ENCODE peak calls at places on chromosomes 13 and 19, in eight cellular contexts. One of them, this sample, is unnamed.

GRCh38 chr13:41453620-41454019 is 3.7 kb upstream of the RGCC start:
- DNase-seq in COR-L47: no peak
- DNase-seq in HS-5: no peak
- DNase-seq in amniotic epithelial cell: no peak
- DNase-seq in BJ: no peak
- DNase-seq in fibroblast of pulmonary artery: no peak
- DNase-seq in heart left ventricle: no peak
- DNase-seq in EH: no peak
- DNase-seq in this sample: no peak

GRCh38 chr13:92316030-92316429 is 910.6 kb upstream of the GPC6 start:
- DNase-seq in HS-5: no peak
- DNase-seq in amniotic epithelial cell: no peak
- DNase-seq in EH: no peak
- DNase-seq in COR-L47: no peak
- DNase-seq in BJ: no peak
- DNase-seq in fibroblast of pulmonary artery: no peak
- DNase-seq in heart left ventricle: no peak
- DNase-seq in this sample: no peak

GRCh38 chr19:11196406-11197287 is 698 bp downstream of the KANK2 start:
- DNase-seq in HS-5: no peak
- DNase-seq in fibroblast of pulmonary artery: peak
- DNase-seq in heart left ventricle: peak
- DNase-seq in amniotic epithelial cell: no peak
- DNase-seq in BJ: no peak
- DNase-seq in EH: peak
- DNase-seq in COR-L47: peak
- DNase-seq in this sample: no peak

GRCh38 chr13:87274209-87274819 is 396.9 kb upstream of the SLITRK5 start:
- DNase-seq in heart left ventricle: no peak
- DNase-seq in amniotic epithelial cell: peak
- DNase-seq in EH: no peak
- DNase-seq in BJ: no peak
- DNase-seq in COR-L47: peak
- DNase-seq in HS-5: no peak
- DNase-seq in fibroblast of pulmonary artery: peak
- DNase-seq in this sample: peak

GRCh38 chr13:92403606-92404005 is 823.0 kb upstream of the GPC6 start:
- DNase-seq in fibroblast of pulmonary artery: no peak
- DNase-seq in HS-5: no peak
- DNase-seq in EH: no peak
- DNase-seq in amniotic epithelial cell: no peak
- DNase-seq in heart left ventricle: no peak
- DNase-seq in COR-L47: no peak
- DNase-seq in BJ: no peak
- DNase-seq in this sample: no peak

GRCh38 chr13:41939403-41939802 is 21.5 kb downstream of the VWA8 start:
- DNase-seq in HS-5: no peak
- DNase-seq in heart left ventricle: no peak
- DNase-seq in amniotic epithelial cell: no peak
- DNase-seq in COR-L47: no peak
- DNase-seq in EH: no peak
- DNase-seq in BJ: no peak
- DNase-seq in fibroblast of pulmonary artery: no peak
- DNase-seq in this sample: no peak

GRCh38 chr13:60152114-60152513 is 11.6 kb downstream of the DIAPH3 start:
- DNase-seq in EH: no peak
- DNase-seq in COR-L47: no peak
- DNase-seq in heart left ventricle: no peak
- DNase-seq in amniotic epithelial cell: no peak
- DNase-seq in fibroblast of pulmonary artery: no peak
- DNase-seq in BJ: no peak
- DNase-seq in HS-5: no peak
- DNase-seq in this sample: no peak

GRCh38 chr13:78325585-78325984 is 277.8 kb downstream of the POU4F1 start:
- DNase-seq in COR-L47: no peak
- DNase-seq in BJ: no peak
- DNase-seq in fibroblast of pulmonary artery: no peak
- DNase-seq in EH: no peak
- DNase-seq in HS-5: no peak
- DNase-seq in amniotic epithelial cell: no peak
- DNase-seq in heart left ventricle: no peak
- DNase-seq in this sample: peak

GRCh38 chr13:27595055-27595811 is 25.1 kb downstream of the LNX2 start:
- DNase-seq in heart left ventricle: no peak
- DNase-seq in COR-L47: no peak
- DNase-seq in EH: no peak
- DNase-seq in BJ: no peak
- DNase-seq in HS-5: no peak
- DNase-seq in fibroblast of pulmonary artery: no peak
- DNase-seq in amniotic epithelial cell: no peak
- DNase-seq in this sample: no peak

GRCh38 chr19:33175886-33176669 is 18.1 kb upstream of the LRP3 start:
- DNase-seq in COR-L47: peak
- DNase-seq in heart left ventricle: peak
- DNase-seq in EH: peak
- DNase-seq in amniotic epithelial cell: peak
- DNase-seq in BJ: no peak
- DNase-seq in fibroblast of pulmonary artery: peak
- DNase-seq in HS-5: no peak
- DNase-seq in this sample: no peak

GRCh38 chr13:113417836-113418721 is 35.2 kb downstream of the ADPRHL1 start:
- DNase-seq in BJ: no peak
- DNase-seq in HS-5: no peak
- DNase-seq in heart left ventricle: no peak
- DNase-seq in EH: no peak
- DNase-seq in COR-L47: no peak
- DNase-seq in amniotic epithelial cell: no peak
- DNase-seq in fibroblast of pulmonary artery: no peak
- DNase-seq in this sample: no peak

GRCh38 chr13:31930901-31931522 is 100.6 kb upstream of the FRY start:
- DNase-seq in EH: no peak
- DNase-seq in heart left ventricle: no peak
- DNase-seq in fibroblast of pulmonary artery: no peak
- DNase-seq in COR-L47: no peak
- DNase-seq in HS-5: no peak
- DNase-seq in amniotic epithelial cell: peak
- DNase-seq in BJ: no peak
- DNase-seq in this sample: no peak

GRCh38 chr19:4584670-4585460 is 25.4 kb upstream of the SEMA6B start:
- DNase-seq in fibroblast of pulmonary artery: no peak
- DNase-seq in amniotic epithelial cell: no peak
- DNase-seq in EH: no peak
- DNase-seq in heart left ventricle: no peak
- DNase-seq in BJ: no peak
- DNase-seq in HS-5: no peak
- DNase-seq in COR-L47: no peak
- DNase-seq in this sample: no peak

GRCh38 chr19:30854661-30855060 is 482.5 kb downstream of the ZNF536 start:
- DNase-seq in heart left ventricle: no peak
- DNase-seq in HS-5: no peak
- DNase-seq in fibroblast of pulmonary artery: no peak
- DNase-seq in COR-L47: no peak
- DNase-seq in BJ: no peak
- DNase-seq in EH: no peak
- DNase-seq in amniotic epithelial cell: no peak
- DNase-seq in this sample: no peak

GRCh38 chr19:6674868-6675305 is 4.9 kb upstream of the TNFSF14 start:
- DNase-seq in HS-5: peak
- DNase-seq in heart left ventricle: peak
- DNase-seq in fibroblast of pulmonary artery: peak
- DNase-seq in COR-L47: no peak
- DNase-seq in EH: peak
- DNase-seq in amniotic epithelial cell: peak
- DNase-seq in BJ: peak
- DNase-seq in this sample: no peak

GRCh38 chr13:109727251-109727650 is 59.1 kb downstream of the IRS2 start:
- DNase-seq in fibroblast of pulmonary artery: no peak
- DNase-seq in COR-L47: no peak
- DNase-seq in HS-5: no peak
- DNase-seq in EH: no peak
- DNase-seq in amniotic epithelial cell: no peak
- DNase-seq in BJ: no peak
- DNase-seq in heart left ventricle: no peak
- DNase-seq in this sample: no peak

GRCh38 chr13:96551540-96551939 is 442.7 kb downstream of the OXGR1 start:
- DNase-seq in EH: no peak
- DNase-seq in COR-L47: peak
- DNase-seq in fibroblast of pulmonary artery: no peak
- DNase-seq in BJ: no peak
- DNase-seq in heart left ventricle: no peak
- DNase-seq in HS-5: no peak
- DNase-seq in amniotic epithelial cell: peak
- DNase-seq in this sample: peak

GRCh38 chr13:44304433-44304725 is 69.2 kb upstream of the SERP2 start:
- DNase-seq in EH: no peak
- DNase-seq in fibroblast of pulmonary artery: no peak
- DNase-seq in HS-5: no peak
- DNase-seq in BJ: no peak
- DNase-seq in amniotic epithelial cell: no peak
- DNase-seq in COR-L47: no peak
- DNase-seq in heart left ventricle: no peak
- DNase-seq in this sample: no peak

GRCh38 chr19:32397736-32398135 is 7.8 kb upstream of the DPY19L3 start:
- DNase-seq in heart left ventricle: no peak
- DNase-seq in fibroblast of pulmonary artery: peak
- DNase-seq in BJ: no peak
- DNase-seq in COR-L47: no peak
- DNase-seq in EH: peak
- DNase-seq in HS-5: peak
- DNase-seq in amniotic epithelial cell: peak
- DNase-seq in this sample: no peak

GRCh38 chr19:55080915-55081772 is 5.5 kb downstream of the EPS8L1 start:
- DNase-seq in heart left ventricle: peak
- DNase-seq in EH: peak
- DNase-seq in amniotic epithelial cell: peak
- DNase-seq in HS-5: no peak
- DNase-seq in COR-L47: no peak
- DNase-seq in BJ: no peak
- DNase-seq in fibroblast of pulmonary artery: peak
- DNase-seq in this sample: peak

GRCh38 chr19:9054768-9055167 is 32.1 kb upstream of the OR1M1 start:
- DNase-seq in fibroblast of pulmonary artery: no peak
- DNase-seq in heart left ventricle: no peak
- DNase-seq in amniotic epithelial cell: no peak
- DNase-seq in COR-L47: no peak
- DNase-seq in HS-5: no peak
- DNase-seq in EH: no peak
- DNase-seq in BJ: no peak
- DNase-seq in this sample: no peak

GRCh38 chr13:101626925-101627555 is 174.6 kb downstream of the ITGBL1 start:
- DNase-seq in fibroblast of pulmonary artery: no peak
- DNase-seq in HS-5: no peak
- DNase-seq in amniotic epithelial cell: no peak
- DNase-seq in EH: peak
- DNase-seq in heart left ventricle: no peak
- DNase-seq in BJ: no peak
- DNase-seq in COR-L47: no peak
- DNase-seq in this sample: no peak

GRCh38 chr13:97353927-97354326 is 80.0 kb upstream of the RAP2A start:
- DNase-seq in HS-5: no peak
- DNase-seq in amniotic epithelial cell: peak
- DNase-seq in BJ: no peak
- DNase-seq in fibroblast of pulmonary artery: no peak
- DNase-seq in EH: peak
- DNase-seq in COR-L47: no peak
- DNase-seq in heart left ventricle: no peak
- DNase-seq in this sample: no peak

GRCh38 chr19:40797166-40797962 is 1.6 kb upstream of the EGLN2 start:
- DNase-seq in COR-L47: no peak
- DNase-seq in HS-5: no peak
- DNase-seq in BJ: no peak
- DNase-seq in fibroblast of pulmonary artery: no peak
- DNase-seq in amniotic epithelial cell: no peak
- DNase-seq in EH: no peak
- DNase-seq in heart left ventricle: no peak
- DNase-seq in this sample: no peak

GRCh38 chr13:39506559-39507390 is 96.2 kb downstream of the LHFPL6 start:
- DNase-seq in HS-5: no peak
- DNase-seq in amniotic epithelial cell: peak
- DNase-seq in EH: peak
- DNase-seq in COR-L47: no peak
- DNase-seq in BJ: no peak
- DNase-seq in heart left ventricle: no peak
- DNase-seq in fibroblast of pulmonary artery: no peak
- DNase-seq in this sample: no peak

GRCh38 chr19:41771410-41771809 is 16.1 kb downstream of the CEACAM6 start:
- DNase-seq in amniotic epithelial cell: no peak
- DNase-seq in HS-5: no peak
- DNase-seq in heart left ventricle: no peak
- DNase-seq in BJ: no peak
- DNase-seq in COR-L47: no peak
- DNase-seq in fibroblast of pulmonary artery: no peak
- DNase-seq in EH: no peak
- DNase-seq in this sample: no peak

This sample was measured in NCI-H1092 treated with DMSO at 0.1 percent for 48 hours.